ENCODE peak calls at places on chromosomes 5 and 9, in four cellular contexts. One of them, this sample, is unnamed.

GRCh38 chr9:93306579-93307091 is 122.7 kb downstream of the WNK2 start:
- DNase-seq in astrocyte: no peak
- DNase-seq in activated CD4-positive, CD25-positive, alpha-beta regulatory T cell: no peak
- DNase-seq in HTR-8/SVneo: no peak
- DNase-seq in this sample: no peak

GRCh38 chr9:34377402-34377741 is 674 bp upstream of the MYORG start:
- DNase-seq in astrocyte: no peak
- DNase-seq in activated CD4-positive, CD25-positive, alpha-beta regulatory T cell: no peak
- DNase-seq in HTR-8/SVneo: no peak
- DNase-seq in this sample: no peak

GRCh38 chr9:4024281-4024680 is 275.6 kb downstream of the GLIS3 start:
- DNase-seq in astrocyte: no peak
- DNase-seq in activated CD4-positive, CD25-positive, alpha-beta regulatory T cell: no peak
- DNase-seq in HTR-8/SVneo: no peak
- DNase-seq in this sample: no peak

GRCh38 chr5:124623265-124623664 is 123.2 kb downstream of the ZNF608 start:
- DNase-seq in astrocyte: no peak
- DNase-seq in activated CD4-positive, CD25-positive, alpha-beta regulatory T cell: no peak
- DNase-seq in HTR-8/SVneo: no peak
- DNase-seq in this sample: no peak

GRCh38 chr5:26192496-26192895 is 845.9 kb downstream of the CDH9 start:
- DNase-seq in astrocyte: no peak
- DNase-seq in activated CD4-positive, CD25-positive, alpha-beta regulatory T cell: no peak
- DNase-seq in HTR-8/SVneo: peak; percentile 21
- DNase-seq in this sample: no peak

GRCh38 chr9:93194584-93194983 is 10.6 kb downstream of the WNK2 start:
- DNase-seq in astrocyte: no peak
- DNase-seq in activated CD4-positive, CD25-positive, alpha-beta regulatory T cell: no peak
- DNase-seq in HTR-8/SVneo: no peak
- DNase-seq in this sample: no peak

GRCh38 chr9:129164246-129164930 is 13.7 kb downstream of the IER5L start:
- DNase-seq in astrocyte: peak; percentile 49
- DNase-seq in activated CD4-positive, CD25-positive, alpha-beta regulatory T cell: no peak
- DNase-seq in HTR-8/SVneo: no peak
- DNase-seq in this sample: no peak

GRCh38 chr5:176397736-176398420 is 9.3 kb downstream of the HIGD2A start:
- DNase-seq in astrocyte: no peak
- DNase-seq in activated CD4-positive, CD25-positive, alpha-beta regulatory T cell: no peak
- DNase-seq in HTR-8/SVneo: no peak
- DNase-seq in this sample: no peak

GRCh38 chr5:103357636-103358035 is 99.1 kb downstream of the MACIR start:
- DNase-seq in astrocyte: no peak
- DNase-seq in activated CD4-positive, CD25-positive, alpha-beta regulatory T cell: no peak
- DNase-seq in HTR-8/SVneo: no peak
- DNase-seq in this sample: no peak

GRCh38 chr5:161078793-161079192 is 226.8 kb upstream of the ATP10B start:
- DNase-seq in astrocyte: no peak
- DNase-seq in activated CD4-positive, CD25-positive, alpha-beta regulatory T cell: no peak
- DNase-seq in HTR-8/SVneo: no peak
- DNase-seq in this sample: peak; percentile 8

GRCh38 chr5:168903082-168903481 is 323.9 kb upstream of the PANK3 start:
- DNase-seq in astrocyte: no peak
- DNase-seq in activated CD4-positive, CD25-positive, alpha-beta regulatory T cell: no peak
- DNase-seq in HTR-8/SVneo: no peak
- DNase-seq in this sample: no peak

GRCh38 chr5:65366655-65367054 is 115.1 kb downstream of the ADAMTS6 start:
- DNase-seq in astrocyte: no peak
- DNase-seq in activated CD4-positive, CD25-positive, alpha-beta regulatory T cell: no peak
- DNase-seq in HTR-8/SVneo: no peak
- DNase-seq in this sample: no peak

GRCh38 chr5:137621861-137622823 is 113.7 kb downstream of the KLHL3 start:
- DNase-seq in astrocyte: peak; percentile 69
- DNase-seq in activated CD4-positive, CD25-positive, alpha-beta regulatory T cell: no peak
- DNase-seq in HTR-8/SVneo: peak; percentile 28
- DNase-seq in this sample: no peak

GRCh38 chr9:113523421-113524141 is 60.1 kb downstream of the RGS3 start:
- DNase-seq in astrocyte: peak; percentile 10
- DNase-seq in activated CD4-positive, CD25-positive, alpha-beta regulatory T cell: no peak
- DNase-seq in HTR-8/SVneo: no peak
- DNase-seq in this sample: no peak

GRCh38 chr5:135033026-135033861 is 784 bp downstream of the PITX1 start:
- DNase-seq in astrocyte: no peak
- DNase-seq in activated CD4-positive, CD25-positive, alpha-beta regulatory T cell: no peak
- DNase-seq in HTR-8/SVneo: no peak
- DNase-seq in this sample: peak; percentile 63

GRCh38 chr9:87713278-87713989 is 12.5 kb upstream of the CTSL start:
- DNase-seq in astrocyte: peak; percentile 98
- DNase-seq in activated CD4-positive, CD25-positive, alpha-beta regulatory T cell: peak; percentile 27
- DNase-seq in HTR-8/SVneo: peak; percentile 62
- DNase-seq in this sample: peak; percentile 53

GRCh38 chr5:68374770-68375518 is 159.4 kb downstream of the PIK3R1 start:
- DNase-seq in astrocyte: no peak
- DNase-seq in activated CD4-positive, CD25-positive, alpha-beta regulatory T cell: no peak
- DNase-seq in HTR-8/SVneo: no peak
- DNase-seq in this sample: no peak

GRCh38 chr5:66807743-66808142 is 211.6 kb downstream of the MAST4 start:
- DNase-seq in astrocyte: peak; percentile 38
- DNase-seq in activated CD4-positive, CD25-positive, alpha-beta regulatory T cell: no peak
- DNase-seq in HTR-8/SVneo: peak; percentile 36
- DNase-seq in this sample: peak; percentile 44

GRCh38 chr9:122402403-122403268 is 31.8 kb downstream of the PTGS1 start:
- DNase-seq in astrocyte: peak; percentile 96
- DNase-seq in activated CD4-positive, CD25-positive, alpha-beta regulatory T cell: no peak
- DNase-seq in HTR-8/SVneo: peak; percentile 73
- DNase-seq in this sample: no peak

GRCh38 chr9:99998266-99998665 is 91.8 kb downstream of the STX17 start:
- DNase-seq in astrocyte: no peak
- DNase-seq in activated CD4-positive, CD25-positive, alpha-beta regulatory T cell: no peak
- DNase-seq in HTR-8/SVneo: no peak
- DNase-seq in this sample: no peak

GRCh38 chr9:132372177-132373095 is 17.6 kb upstream of the SETX start:
- DNase-seq in astrocyte: no peak
- DNase-seq in activated CD4-positive, CD25-positive, alpha-beta regulatory T cell: no peak
- DNase-seq in HTR-8/SVneo: peak; percentile 24
- DNase-seq in this sample: peak; percentile 96

GRCh38 chr5:96370981-96371380 is 62.1 kb downstream of the PCSK1 start:
- DNase-seq in astrocyte: no peak
- DNase-seq in activated CD4-positive, CD25-positive, alpha-beta regulatory T cell: no peak
- DNase-seq in HTR-8/SVneo: no peak
- DNase-seq in this sample: no peak

GRCh38 chr5:173742432-173742816 is 126.0 kb upstream of the BOD1 start:
- DNase-seq in astrocyte: no peak
- DNase-seq in activated CD4-positive, CD25-positive, alpha-beta regulatory T cell: no peak
- DNase-seq in HTR-8/SVneo: no peak
- DNase-seq in this sample: no peak

GRCh38 chr5:108655750-108656450 is 91.8 kb upstream of the FER start:
- DNase-seq in astrocyte: peak; percentile 68
- DNase-seq in activated CD4-positive, CD25-positive, alpha-beta regulatory T cell: no peak
- DNase-seq in HTR-8/SVneo: peak; percentile 38
- DNase-seq in this sample: no peak

GRCh38 chr5:96572864-96573512 is 89.2 kb upstream of the CAST start:
- DNase-seq in astrocyte: peak; percentile 99
- DNase-seq in activated CD4-positive, CD25-positive, alpha-beta regulatory T cell: no peak
- DNase-seq in HTR-8/SVneo: peak; percentile 81
- DNase-seq in this sample: no peak

GRCh38 chr5:160905285-160905684 is 53.3 kb upstream of the ATP10B start:
- DNase-seq in astrocyte: no peak
- DNase-seq in activated CD4-positive, CD25-positive, alpha-beta regulatory T cell: no peak
- DNase-seq in HTR-8/SVneo: no peak
- DNase-seq in this sample: no peak

GRCh38 chr5:64229163-64229774 is 63.6 kb downstream of the RNF180 start:
- DNase-seq in astrocyte: peak; percentile 9
- DNase-seq in activated CD4-positive, CD25-positive, alpha-beta regulatory T cell: no peak
- DNase-seq in HTR-8/SVneo: peak; percentile 50
- DNase-seq in this sample: peak; percentile 59

GRCh38 chr9:134175808-134176598 is 11.6 kb upstream of the RNU6ATAC start:
- DNase-seq in astrocyte: no peak
- DNase-seq in activated CD4-positive, CD25-positive, alpha-beta regulatory T cell: no peak
- DNase-seq in HTR-8/SVneo: no peak
- DNase-seq in this sample: no peak

GRCh38 chr5:123512631-123513461 is 869 bp downstream of the CSNK1G3 start:
- DNase-seq in astrocyte: peak; percentile 45
- DNase-seq in activated CD4-positive, CD25-positive, alpha-beta regulatory T cell: peak; percentile 8
- DNase-seq in HTR-8/SVneo: peak; percentile 8
- DNase-seq in this sample: peak; percentile 62

GRCh38 chr9:16277471-16277870 is 593.0 kb downstream of the BNC2 start:
- DNase-seq in astrocyte: no peak
- DNase-seq in activated CD4-positive, CD25-positive, alpha-beta regulatory T cell: no peak
- DNase-seq in HTR-8/SVneo: no peak
- DNase-seq in this sample: no peak

GRCh38 chr9:97310023-97310422 is 2.6 kb downstream of the CCDC180 start:
- DNase-seq in astrocyte: no peak
- DNase-seq in activated CD4-positive, CD25-positive, alpha-beta regulatory T cell: no peak
- DNase-seq in HTR-8/SVneo: no peak
- DNase-seq in this sample: no peak

This sample was measured in NCI-H82.